ENCODE peak calls at places on chromosomes 5 and 9, in four cellular contexts. M is OCI-LY7, W is heart right ventricle, E is RWPE1. T is an unnamed sample.

GRCh38 chr5:140926211-140926902 is at the start of gene PCDHAC1:
- DNase-seq in M (no peak), W (peak; percentile 73), E (peak; percentile 92), T (peak; percentile 94)

GRCh38 chr5:65721050-65721774 is 697 bp downstream of the SGTB start:
- DNase-seq in M (peak; percentile 36), W (peak; percentile 64), E (peak; percentile 67), T (peak; percentile 29)

GRCh38 chr9:78010419-78010818 is 21.2 kb downstream of the GNAQ start:
- DNase-seq in M (no peak), W (no peak), E (no peak), T (no peak)

GRCh38 chr9:75001719-75002421 is 26.2 kb downstream of the CARNMT1 start:
- DNase-seq in M (peak; percentile 84), W (no peak), E (peak; percentile 40), T (no peak)

GRCh38 chr9:119968837-119969707 is 599.8 kb upstream of the BRINP1 start:
- DNase-seq in M (peak; percentile 60), W (peak; percentile 73), E (peak; percentile 84), T (peak; percentile 75)

GRCh38 chr9:13278368-13279246 is 885 bp downstream of the MPDZ start:
- DNase-seq in M (no peak), W (peak; percentile 63), E (peak; percentile 22), T (peak; percentile 48)

GRCh38 chr9:16705121-16705604 is 165.3 kb downstream of the BNC2 start:
- DNase-seq in M (no peak), W (peak; percentile 73), E (peak; percentile 53), T (peak; percentile 58)

GRCh38 chr5:126965061-126965475 is 65.3 kb downstream of the MARCHF3 start:
- DNase-seq in M (no peak), W (no peak), E (peak; percentile 68), T (no peak)

GRCh38 chr5:89513299-89514044 is 630.5 kb upstream of the MEF2C start:
- DNase-seq in M (no peak), W (no peak), E (no peak), T (no peak)

GRCh38 chr5:113166710-113167366 is 190.2 kb downstream of the DCP2 start:
- DNase-seq in M (no peak), W (no peak), E (peak; percentile 97), T (no peak)

GRCh38 chr5:67941750-67942450 is 273.7 kb upstream of the PIK3R1 start:
- DNase-seq in M (no peak), W (no peak), E (peak; percentile 17), T (no peak)

GRCh38 chr9:105318729-105319513 is 74.5 kb downstream of the SLC44A1 start:
- DNase-seq in M (peak; percentile 61), W (no peak), E (no peak), T (no peak)

GRCh38 chr5:177176175-177176704 is 42.7 kb downstream of the NSD1 start:
- DNase-seq in M (peak; percentile 51), W (no peak), E (no peak), T (no peak)

GRCh38 chr9:6198251-6198650 is 17.4 kb upstream of the IL33 start:
- DNase-seq in M (no peak), W (no peak), E (no peak), T (no peak)

GRCh38 chr9:6197330-6197729 is 18.3 kb upstream of the IL33 start:
- DNase-seq in M (peak; percentile 5), W (no peak), E (no peak), T (no peak)

GRCh38 chr9:6195714-6196360 is 19.8 kb upstream of the IL33 start:
- DNase-seq in M (no peak), W (no peak), E (no peak), T (no peak)

GRCh38 chr9:6199596-6199995 is 16.0 kb upstream of the IL33 start:
- DNase-seq in M (no peak), W (no peak), E (no peak), T (no peak)

DNA sequence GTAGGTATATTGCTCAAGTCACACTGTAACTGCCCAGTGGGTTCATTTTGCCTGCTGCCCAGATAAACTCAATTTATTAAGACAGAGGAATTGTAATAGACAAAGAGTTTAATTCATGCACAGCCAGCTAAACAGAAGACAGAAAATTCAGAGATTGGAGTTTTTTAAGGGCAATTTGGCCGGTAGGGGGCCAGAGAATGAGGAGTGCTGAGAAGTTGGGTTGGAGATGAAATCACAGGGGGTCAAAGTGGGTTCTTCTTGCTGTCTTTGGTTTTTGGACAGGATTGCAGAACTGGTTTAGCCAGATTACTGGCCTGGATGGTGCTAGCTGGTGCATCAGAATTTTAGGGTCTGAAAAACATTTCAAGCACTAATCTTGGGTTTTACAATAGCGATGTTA is 20.7 kb upstream of the IL33 start:
- DNase-seq in M (no peak), W (no peak), E (no peak), T (no peak)
- TF ChIP-seq CTCF in M (no peak), W (no peak), E (no peak), T (peak; percentile 55)

GRCh38 chr5:96743805-96744559 is 63.8 kb downstream of the ERAP1 start:
- DNase-seq in M (no peak), W (no peak), E (no peak), T (no peak)
- TF ChIP-seq CTCF in M (no peak), W (no peak), E (no peak), T (no peak)

DNA sequence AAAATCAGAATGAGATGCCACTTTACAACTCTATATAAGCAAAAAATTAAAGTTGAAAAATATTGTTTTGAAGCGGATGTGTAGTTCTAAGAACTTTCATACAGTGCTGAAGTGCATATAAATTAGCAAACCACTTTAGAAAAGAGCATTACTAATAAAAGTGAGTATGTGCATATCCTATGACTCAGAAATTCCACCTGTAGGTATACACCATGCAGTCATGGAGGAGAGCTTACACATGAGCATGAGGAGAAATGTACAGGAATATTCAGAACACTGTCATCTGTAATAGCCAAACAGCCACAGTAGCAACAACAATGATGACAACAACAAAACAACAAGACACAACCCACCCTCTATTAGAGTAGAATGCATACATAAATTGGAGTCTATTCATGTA is 138.2 kb upstream of the ARRDC3 start:
- DNase-seq in M (no peak), W (no peak), E (peak; percentile 28), T (no peak)
- TF ChIP-seq CTCF in M (no peak), W (no peak), E (no peak), T (no peak)

GRCh38 chr9:83327323-83327722 is 210.9 kb downstream of the FRMD3 start:
- DNase-seq in M (no peak), W (no peak), E (no peak), T (no peak)

GRCh38 chr9:83334320-83334719 is 203.9 kb downstream of the FRMD3 start:
- DNase-seq in M (peak; percentile 51), W (peak; percentile 85), E (peak; percentile 26), T (peak; percentile 81)

GRCh38 chr9:83327750-83328622 is 210.2 kb downstream of the FRMD3 start:
- DNase-seq in M (no peak), W (no peak), E (no peak), T (no peak)

GRCh38 chr9:83330207-83331196 is 207.7 kb downstream of the FRMD3 start:
- DNase-seq in M (peak; percentile 13), W (no peak), E (no peak), T (no peak)
- TF ChIP-seq CTCF in M (peak; percentile 47), W (no peak), E (no peak), T (peak; percentile 38)

DNA sequence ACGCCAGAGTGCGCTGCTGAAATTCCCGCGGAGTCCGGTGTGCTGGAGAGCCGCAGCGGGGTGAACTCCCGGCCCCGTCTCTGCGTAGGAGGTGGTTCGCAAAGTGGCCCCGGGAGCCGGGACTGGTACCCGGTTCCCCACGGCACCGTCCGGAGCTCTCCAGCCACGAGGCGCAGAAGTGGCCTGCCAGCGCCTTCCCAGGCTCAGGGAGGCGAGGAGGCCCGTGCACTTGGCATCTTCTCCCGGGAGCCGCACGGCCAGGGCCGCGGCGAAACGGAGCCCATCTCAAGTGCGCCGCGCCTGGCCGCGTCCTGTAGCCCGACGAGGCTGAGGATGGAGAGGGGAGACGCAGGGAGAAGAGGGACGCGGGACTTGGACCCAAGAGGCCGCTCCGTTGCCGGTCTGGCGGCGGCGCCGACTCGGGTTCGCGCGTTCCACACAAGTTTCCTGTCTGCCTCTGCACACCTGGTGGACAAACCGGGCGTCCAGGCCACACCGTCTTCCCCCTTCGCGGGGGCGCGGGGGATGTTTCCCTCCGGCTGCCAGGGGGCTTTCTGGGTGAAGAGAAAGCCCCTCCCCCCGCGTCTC is 1.0 kb upstream of the IRX1 start:
- DNase-seq in M (no peak), W (no peak), E (no peak), T (no peak)
- TF ChIP-seq CTCF in M (no peak), W (no peak), E (no peak), T (peak; percentile 42)

DNA sequence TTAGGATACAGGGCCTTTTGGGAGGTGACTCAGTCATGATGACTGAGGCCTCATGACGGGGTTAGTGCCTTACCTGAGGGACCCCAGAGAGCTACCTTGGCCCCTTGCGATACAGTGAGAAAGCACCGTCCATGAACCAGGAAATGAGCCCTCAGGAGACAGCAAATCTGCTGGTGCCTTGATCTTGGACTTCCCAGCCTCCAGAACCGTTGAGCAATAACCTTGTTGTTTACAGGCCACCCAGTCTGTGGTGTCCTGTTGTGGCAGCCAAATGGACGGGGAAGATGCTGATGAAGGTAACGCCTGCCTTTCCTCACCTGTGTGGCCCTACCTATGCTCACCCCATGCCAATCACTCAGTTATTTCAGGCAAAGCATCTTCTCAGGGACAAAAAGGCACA is 5.6 kb upstream of the GFPT2 start:
- DNase-seq in M (no peak), W (no peak), E (no peak), T (no peak)
- TF ChIP-seq CTCF in M (no peak), W (no peak), E (no peak), T (no peak)

DNA sequence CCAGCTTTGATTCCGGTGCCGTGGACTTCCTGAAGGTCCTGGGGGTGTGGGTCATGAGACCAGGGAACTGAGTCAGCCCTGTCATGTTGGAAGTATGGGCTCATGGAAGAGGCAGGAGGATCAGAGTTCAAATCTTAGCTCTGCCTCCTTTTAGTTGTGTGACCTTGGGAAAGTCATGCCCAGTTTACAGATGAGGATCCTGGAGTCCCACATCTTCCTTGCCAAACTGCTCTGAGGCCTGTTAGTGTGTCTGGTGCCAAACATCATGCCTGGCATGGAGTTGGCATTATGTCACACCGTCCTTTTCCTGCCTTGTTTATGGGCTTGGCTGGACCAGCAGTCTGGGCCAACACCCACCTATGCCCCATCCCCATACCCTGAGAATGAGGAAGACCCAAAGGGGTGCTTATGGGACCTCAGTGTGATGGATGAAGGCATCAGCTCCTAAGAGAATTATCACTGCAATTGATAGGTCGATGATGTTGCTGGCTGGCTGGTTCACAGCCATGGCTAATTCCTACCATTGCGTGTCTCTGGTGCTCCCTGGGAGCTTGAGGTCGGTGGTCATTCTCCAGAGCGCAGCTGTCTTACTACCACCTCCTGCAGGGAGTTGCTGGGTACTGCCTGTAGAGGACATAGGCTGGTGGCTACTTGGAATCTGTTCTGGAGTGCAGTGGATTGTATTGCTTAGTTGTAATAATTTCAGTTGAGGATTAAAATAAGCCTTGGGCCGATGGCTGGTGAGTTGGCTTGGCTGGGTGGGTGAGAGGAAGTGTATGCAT is 140.5 kb upstream of the PITX1 start:
- DNase-seq in M (no peak), W (no peak), E (no peak), T (no peak)
- TF ChIP-seq CTCF in M (peak; percentile 48), W (no peak), E (no peak), T (peak; percentile 30)

T was measured in neural crest cell.